ENCODE peak calls at places on chromosome 15, in seven cellular contexts. G is K562, A is SK-N-SH, S is GM12878, L is HCT116, X is HepG2, Y is H1. J is an unnamed sample.

GRCh38 chr15:89937365-89938355 is 24.9 kb upstream of the ARPIN start:
- DNase-seq in G (no peak), L (no peak), S (no peak), A (no peak), Y (no peak), X (no peak), J (no peak)

GRCh38 chr15:64845183-64845611 is 3.5 kb downstream of the PLEKHO2 start:
- DNase-seq in A (peak; percentile 59), G (no peak), Y (no peak), S (no peak), X (no peak), L (no peak), J (no peak)

GRCh38 chr15:73346735-73347312 is 21.9 kb downstream of the HCN4 start:
- DNase-seq in L (peak; percentile 13), G (peak; percentile 61), S (no peak), A (no peak), Y (peak; percentile 91), X (peak; percentile 27), J (no peak)

GRCh38 chr15:51299187-51300015 is 39.0 kb downstream of the CYP19A1 start:
- DNase-seq in A (no peak), X (peak; percentile 87), G (no peak), S (no peak), L (no peak), Y (no peak), J (no peak)

GRCh38 chr15:57969355-57969754 is 96.2 kb downstream of the ALDH1A2 start:
- DNase-seq in Y (no peak), X (no peak), S (no peak), A (no peak), L (no peak), G (no peak), J (no peak)

GRCh38 chr15:25437751-25438600 is 848 bp downstream of the UBE3A start:
- DNase-seq in L (peak; percentile 3), Y (peak; percentile 78), G (peak; percentile 74), S (no peak), X (peak; percentile 25), A (peak; percentile 79), J (no peak)

GRCh38 chr15:40314723-40315276 is 7.1 kb upstream of the PLCB2 start:
- DNase-seq in S (no peak), Y (no peak), X (no peak), L (no peak), G (no peak), A (no peak), J (no peak)

GRCh38 chr15:93087825-93088199 is 1.2 kb downstream of the RGMA start:
- DNase-seq in G (peak; percentile 61), A (peak; percentile 81), Y (peak; percentile 84), L (peak; percentile 22), S (peak; percentile 15), X (peak; percentile 22), J (peak; percentile 33)

GRCh38 chr15:90059208-90059985 is 42.9 kb downstream of the IDH2 start:
- DNase-seq in S (peak; percentile 97), A (no peak), G (peak; percentile 76), Y (peak; percentile 64), X (peak; percentile 31), L (no peak), J (no peak)

GRCh38 chr15:71752604-71753289 is 57.6 kb upstream of the NR2E3 start:
- DNase-seq in L (peak; percentile 65), S (no peak), A (peak; percentile 55), X (peak; percentile 44), Y (no peak), G (peak; percentile 14), J (peak; percentile 76)

GRCh38 chr15:70703483-70703882 is 59.9 kb downstream of the UACA start:
- DNase-seq in G (no peak), Y (no peak), X (no peak), S (no peak), A (no peak), L (no peak), J (no peak)

GRCh38 chr15:74430510-74430951 is 3.2 kb downstream of the SEMA7A start:
- DNase-seq in Y (no peak), L (no peak), A (no peak), X (no peak), G (no peak), S (no peak), J (no peak)

GRCh38 chr15:45891766-45892165 is 256.9 kb downstream of the SQOR start:
- DNase-seq in S (no peak), A (no peak), X (no peak), G (no peak), Y (no peak), L (no peak), J (no peak)

GRCh38 chr15:84648539-84648938 is 5.5 kb downstream of the WDR73 start:
- DNase-seq in G (no peak), Y (no peak), A (no peak), S (no peak), X (no peak), L (no peak), J (no peak)

DNA sequence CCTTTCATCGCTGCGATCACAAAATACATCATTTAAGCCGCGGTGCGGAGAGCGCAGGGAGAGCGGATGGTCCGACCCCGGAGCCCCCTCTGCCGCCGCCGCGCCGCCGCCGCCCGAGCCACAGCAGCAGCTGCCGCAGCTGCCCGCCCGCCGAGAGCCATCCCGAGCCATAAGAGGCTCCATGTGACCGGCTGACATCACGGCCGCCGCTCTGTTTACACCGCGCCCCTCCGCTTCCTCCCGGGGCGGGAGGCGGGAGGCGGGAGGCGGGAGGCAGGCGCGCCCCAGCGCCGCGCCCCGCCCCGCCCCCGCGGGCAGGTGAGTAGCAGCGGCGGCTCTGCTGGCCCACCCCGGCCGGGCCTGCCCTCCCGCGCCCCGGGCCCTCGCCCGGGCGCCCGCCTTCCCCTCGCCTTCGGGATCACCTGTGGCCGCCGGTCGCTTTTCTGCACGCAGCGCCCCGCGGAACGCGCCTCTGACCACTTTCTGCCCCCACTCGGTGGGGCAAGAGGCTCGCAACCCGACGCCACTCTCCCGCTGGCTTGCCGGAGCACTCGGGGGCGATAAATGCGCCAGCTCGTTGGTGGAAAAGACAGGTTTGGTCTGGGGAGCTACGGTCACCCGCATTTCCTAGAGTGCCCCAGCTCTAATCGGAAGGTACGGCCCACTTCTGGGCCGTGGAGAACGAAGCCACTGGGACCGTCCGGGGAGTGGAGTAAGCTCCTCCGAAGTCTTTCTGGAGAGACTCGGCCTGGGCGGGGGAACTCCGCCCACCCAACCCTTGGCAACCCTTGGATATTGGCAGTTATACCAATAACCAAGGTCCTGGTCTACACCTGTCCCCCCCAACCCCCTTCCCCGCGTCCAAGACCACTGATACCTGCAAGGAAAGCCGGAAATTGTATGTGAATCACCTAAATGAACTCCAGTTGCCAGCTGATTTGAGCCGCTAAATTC is 113.7 kb upstream of the ICE2 start:
- DNase-seq in G (peak; percentile 54), S (no peak), Y (peak; percentile 81), A (peak; percentile 88), X (peak; percentile 74), L (no peak), J (no peak)
- TF ChIP-seq CTCF in G (no peak), S (peak; percentile 40), Y (peak; percentile 15), A (no peak), X (peak; percentile 52), L (no peak), J (peak; percentile 2)

DNA sequence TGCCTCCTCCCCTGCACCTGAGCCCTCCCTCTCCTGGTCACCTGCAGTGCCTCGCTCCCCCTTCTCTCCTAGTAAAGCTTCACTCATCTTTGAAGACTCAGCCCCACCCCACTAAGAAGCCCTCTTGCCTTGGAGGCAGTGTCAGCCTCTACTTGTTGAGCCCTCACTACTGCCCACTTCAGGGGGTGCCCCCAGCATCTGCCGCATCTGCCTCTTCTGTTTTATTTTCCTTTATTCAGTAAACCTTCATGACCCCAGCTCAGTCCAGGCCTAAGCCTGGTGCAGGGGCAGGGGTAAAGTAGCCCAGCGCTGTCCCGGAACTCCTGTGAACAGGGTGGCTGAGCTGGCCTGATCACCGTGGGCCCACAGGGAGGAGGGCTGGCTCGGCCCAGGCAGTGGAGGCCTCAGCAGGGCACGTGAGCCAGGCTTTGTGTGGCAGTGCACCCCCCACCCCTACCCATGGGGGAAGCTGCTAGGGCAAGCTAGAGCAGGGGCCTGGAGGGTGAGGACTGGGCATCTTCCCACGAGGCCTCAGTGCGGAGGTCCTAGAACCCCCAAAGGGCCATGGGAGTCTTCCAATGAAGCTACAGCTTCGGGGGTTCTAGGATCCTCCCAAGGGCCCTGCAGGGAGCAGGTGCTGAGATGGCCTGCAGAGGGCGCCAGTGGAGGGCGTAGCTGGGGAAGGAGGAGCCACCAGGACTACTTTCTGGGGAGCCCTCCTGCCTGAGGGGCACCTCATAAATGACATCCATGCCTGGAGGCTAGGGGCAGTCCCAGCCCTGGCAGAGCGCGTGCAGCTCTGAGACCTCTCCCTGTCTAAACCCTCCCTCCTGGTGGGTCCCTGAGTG is 36.1 kb downstream of the TSPAN3 start:
- DNase-seq in X (no peak), Y (peak; percentile 91), A (peak; percentile 78), L (no peak), S (no peak), G (peak; percentile 52), J (no peak)
- TF ChIP-seq SIN3A in X (no peak), Y (no peak), A (no peak), L (no peak), S (no peak), G (no peak), J (no peak)

DNA sequence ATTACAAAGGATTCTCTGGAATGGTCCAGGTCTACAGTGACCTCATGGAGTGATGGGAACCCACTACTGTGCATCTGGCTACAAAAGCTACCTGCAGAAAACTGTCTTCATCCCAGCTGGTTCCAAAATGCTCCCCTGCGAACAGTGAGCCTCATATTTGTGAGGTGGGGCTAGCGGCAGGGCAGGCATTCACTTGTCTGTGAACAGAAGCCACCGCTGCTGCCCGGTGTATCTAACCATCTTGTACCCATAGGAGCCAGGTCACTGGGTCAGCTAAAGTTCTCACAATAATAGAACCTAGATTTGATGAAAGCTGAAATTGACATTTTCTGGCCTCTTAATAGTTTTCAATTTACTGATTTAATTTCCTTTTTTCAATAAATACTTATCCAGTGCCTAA is 150.7 kb downstream of the KLF13 start:
- DNase-seq in X (no peak), S (no peak), L (no peak), A (no peak), G (no peak), Y (no peak), J (no peak)
- H3K9me3 ChIP-seq in X (no peaks in the 10 kb centered on the region), S (no peaks in the 10 kb centered on the region), L (no peaks in the 10 kb centered on the region), A (no peaks in the 10 kb centered on the region), G (no peaks in the 10 kb centered on the region), Y (no peaks in the 10 kb centered on the region), J (no peaks in the 10 kb centered on the region)

GRCh38 chr15:96406701-96407100 is 76.2 kb downstream of the NR2F2 start:
- DNase-seq in L (no peak), X (no peak), A (no peak), S (no peak), G (no peak), Y (no peak), J (no peak)

GRCh38 chr15:96408591-96409183 is 78.2 kb downstream of the NR2F2 start:
- DNase-seq in Y (peak; percentile 54), G (peak; percentile 32), X (no peak), A (no peak), L (no peak), S (no peak), J (no peak)

GRCh38 chr15:96409231-96410138 is 79.0 kb downstream of the NR2F2 start:
- DNase-seq in A (peak; percentile 33), Y (peak; percentile 64), L (no peak), G (peak; percentile 19), S (no peak), X (peak; percentile 4), J (no peak)

GRCh38 chr15:96404560-96404959 is 74.1 kb downstream of the NR2F2 start:
- DNase-seq in Y (no peak), L (no peak), G (no peak), A (no peak), X (no peak), S (no peak), J (no peak)

DNA sequence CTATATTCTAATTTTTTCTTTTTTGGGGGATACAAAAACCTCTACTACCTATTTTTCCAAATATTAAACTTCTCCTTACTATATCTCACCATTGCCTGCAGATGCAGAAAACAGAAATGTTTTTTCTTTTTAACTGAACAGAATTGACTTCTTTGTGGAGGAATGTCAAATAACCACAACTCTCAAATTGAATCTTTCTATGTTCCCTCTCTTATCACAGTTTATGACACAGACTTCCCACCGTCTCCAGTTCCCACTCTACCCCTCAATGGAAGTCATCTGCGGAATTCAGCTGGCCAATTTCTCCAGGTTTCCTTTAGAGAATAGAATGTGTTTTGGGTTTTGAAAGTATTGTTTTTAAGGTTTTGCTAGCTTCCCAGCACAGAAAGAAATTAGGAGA is 77.0 kb downstream of the NR2F2 start:
- DNase-seq in Y (no peak), L (no peak), X (no peak), A (no peak), S (no peak), G (no peak), J (no peak)
- TF ChIP-seq CTCF in Y (no peak), L (no peak), X (no peak), A (no peak), S (no peak), G (no peak), J (no peak)

J was measured in Panc1.